ENCODE peak calls at places on chromosome X, in six cellular contexts. One of them, this sample, is unnamed.

GRCh38 chrX:153970398-153971123 is 1.1 kb downstream of the HCFC1 start:
- DNase-seq in D721Med: no peak
- DNase-seq in Jurkat, Clone E6-1: peak
- DNase-seq in astrocyte of the cerebellum: peak
- DNase-seq in fibroblast of the conjunctiva: peak
- DNase-seq in substantia nigra: no peak
- DNase-seq in this sample: no peak

GRCh38 chrX:83916525-83916924 is 55.6 kb downstream of the CYLC1 start:
- DNase-seq in D721Med: no peak
- DNase-seq in Jurkat, Clone E6-1: peak
- DNase-seq in astrocyte of the cerebellum: no peak
- DNase-seq in fibroblast of the conjunctiva: no peak
- DNase-seq in substantia nigra: no peak
- DNase-seq in this sample: no peak

GRCh38 chrX:2928127-2928582 is 984 bp downstream of the ARSD start:
- DNase-seq in D721Med: no peak
- DNase-seq in Jurkat, Clone E6-1: no peak
- DNase-seq in astrocyte of the cerebellum: peak
- DNase-seq in fibroblast of the conjunctiva: peak
- DNase-seq in substantia nigra: peak
- DNase-seq in this sample: peak

GRCh38 chrX:148049441-148049840 is 68.3 kb downstream of the FMR1NB start:
- DNase-seq in D721Med: no peak
- DNase-seq in Jurkat, Clone E6-1: peak
- DNase-seq in astrocyte of the cerebellum: peak
- DNase-seq in fibroblast of the conjunctiva: no peak
- DNase-seq in substantia nigra: no peak
- DNase-seq in this sample: no peak

GRCh38 chrX:20322887-20323286 is 56.2 kb upstream of the RPS6KA3 start:
- DNase-seq in D721Med: no peak
- DNase-seq in Jurkat, Clone E6-1: no peak
- DNase-seq in astrocyte of the cerebellum: no peak
- DNase-seq in fibroblast of the conjunctiva: no peak
- DNase-seq in substantia nigra: no peak
- DNase-seq in this sample: no peak

GRCh38 chrX:19728915-19729314 is 158.5 kb downstream of the SH3KBP1 start:
- DNase-seq in D721Med: no peak
- DNase-seq in Jurkat, Clone E6-1: no peak
- DNase-seq in astrocyte of the cerebellum: no peak
- DNase-seq in fibroblast of the conjunctiva: no peak
- DNase-seq in substantia nigra: no peak
- DNase-seq in this sample: no peak

GRCh38 chrX:331145-331771 is 12.7 kb upstream of the GTPBP6 start:
- DNase-seq in D721Med: no peak
- DNase-seq in Jurkat, Clone E6-1: no peak
- DNase-seq in astrocyte of the cerebellum: no peak
- DNase-seq in fibroblast of the conjunctiva: no peak
- DNase-seq in substantia nigra: no peak
- DNase-seq in this sample: peak

GRCh38 chrX:100479329-100479728 is 69.3 kb upstream of the PCDH19 start:
- DNase-seq in D721Med: no peak
- DNase-seq in Jurkat, Clone E6-1: no peak
- DNase-seq in astrocyte of the cerebellum: no peak
- DNase-seq in fibroblast of the conjunctiva: no peak
- DNase-seq in substantia nigra: no peak
- DNase-seq in this sample: no peak

GRCh38 chrX:54484666-54485065 is 11.4 kb downstream of the FGD1 start:
- DNase-seq in D721Med: no peak
- DNase-seq in Jurkat, Clone E6-1: no peak
- DNase-seq in astrocyte of the cerebellum: no peak
- DNase-seq in fibroblast of the conjunctiva: no peak
- DNase-seq in substantia nigra: no peak
- DNase-seq in this sample: no peak

GRCh38 chrX:13167444-13168207 is 123.2 kb upstream of the FAM9C start:
- DNase-seq in D721Med: no peak
- DNase-seq in Jurkat, Clone E6-1: no peak
- DNase-seq in astrocyte of the cerebellum: no peak
- DNase-seq in fibroblast of the conjunctiva: no peak
- DNase-seq in substantia nigra: no peak
- DNase-seq in this sample: no peak

GRCh38 chrX:19772306-19772705 is 115.1 kb downstream of the SH3KBP1 start:
- DNase-seq in D721Med: no peak
- DNase-seq in Jurkat, Clone E6-1: no peak
- DNase-seq in astrocyte of the cerebellum: no peak
- DNase-seq in fibroblast of the conjunctiva: no peak
- DNase-seq in substantia nigra: no peak
- DNase-seq in this sample: no peak

GRCh38 chrX:2875798-2876399 is 47.2 kb downstream of the GYG2 start:
- DNase-seq in D721Med: no peak
- DNase-seq in Jurkat, Clone E6-1: no peak
- DNase-seq in astrocyte of the cerebellum: no peak
- DNase-seq in fibroblast of the conjunctiva: no peak
- DNase-seq in substantia nigra: no peak
- DNase-seq in this sample: no peak

GRCh38 chrX:39772057-39772832 is 325.5 kb downstream of the BCOR start:
- DNase-seq in D721Med: no peak
- DNase-seq in Jurkat, Clone E6-1: peak
- DNase-seq in astrocyte of the cerebellum: no peak
- DNase-seq in fibroblast of the conjunctiva: no peak
- DNase-seq in substantia nigra: no peak
- DNase-seq in this sample: peak